ENCODE peak calls at places on chromosome 12, in ten cellular contexts. T is mammary epithelial cell, H is PC-9, J is neural progenitor cell, B is H1, Y is fibroblast of lung, E is astrocyte, A is GM23248, I is HCT116, N is PC-3. W is an unnamed sample. For H3K4me1, the result is how much of the 10 kb centered on the place peaks cover.

GRCh38 chr12:42756841-42757661 is 167.5 kb upstream of the PRICKLE1 start:
- DNase-seq in T (peak), H (peak), J (peak), B (peak), Y (peak), E (peak), A (peak), I (peak), N (peak), W (peak)

GRCh38 chr12:94242871-94243270 is 94.5 kb downstream of the PLXNC1 start:
- DNase-seq in T (no peak), H (no peak), J (no peak), B (no peak), Y (no peak), E (no peak), A (no peak), I (no peak), N (no peak), W (no peak)

GRCh38 chr12:31715283-31715825 is 13.5 kb downstream of the AMN1 start:
- DNase-seq in T (no peak), H (no peak), J (no peak), B (no peak), Y (peak), E (peak), A (no peak), I (no peak), N (no peak), W (no peak)

GRCh38 chr12:68374315-68374982 is 42.3 kb upstream of the MDM1 start:
- DNase-seq in T (peak), H (peak), J (no peak), B (no peak), Y (no peak), E (no peak), A (no peak), I (no peak), N (peak), W (no peak)

GRCh38 chr12:3732901-3733300 is 20.0 kb downstream of the CRACR2A start:
- DNase-seq in T (no peak), H (no peak), J (no peak), B (no peak), Y (no peak), E (no peak), A (no peak), I (no peak), N (peak), W (no peak)

GRCh38 chr12:95648990-95649791 is 97.9 kb upstream of the USP44 start:
- DNase-seq in T (peak), H (peak), J (no peak), B (no peak), Y (peak), E (peak), A (peak), I (peak), N (peak), W (peak)

GRCh38 chr12:124567035-124567672 is at the start of gene NCOR2:
- DNase-seq in T (no peak), H (no peak), J (peak), B (no peak), Y (no peak), E (no peak), A (peak), I (no peak), N (peak), W (no peak)

GRCh38 chr12:89875225-89875624 is 166.6 kb upstream of the ATP2B1 start:
- DNase-seq in T (no peak), H (no peak), J (no peak), B (no peak), Y (peak), E (peak), A (no peak), I (no peak), N (no peak), W (no peak)

GRCh38 chr12:119369907-119370546 is 35.5 kb downstream of the CCDC60 start:
- DNase-seq in T (peak), H (no peak), J (no peak), B (no peak), Y (no peak), E (no peak), A (no peak), I (no peak), N (no peak), W (no peak)

GRCh38 chr12:25835385-25835784 is 123.1 kb upstream of the RASSF8 start:
- DNase-seq in T (no peak), H (no peak), J (no peak), B (no peak), Y (no peak), E (peak), A (no peak), I (no peak), N (no peak), W (no peak)

GRCh38 chr12:123931686-123932321 is 40.8 kb downstream of the CCDC92 start:
- DNase-seq in T (no peak), H (no peak), J (no peak), B (no peak), Y (no peak), E (no peak), A (no peak), I (no peak), N (no peak), W (no peak)

GRCh38 chr12:75908961-75909699 is 122.4 kb downstream of the PHLDA1 start:
- DNase-seq in T (no peak), H (no peak), J (no peak), B (no peak), Y (peak), E (peak), A (peak), I (no peak), N (peak), W (no peak)

DNA sequence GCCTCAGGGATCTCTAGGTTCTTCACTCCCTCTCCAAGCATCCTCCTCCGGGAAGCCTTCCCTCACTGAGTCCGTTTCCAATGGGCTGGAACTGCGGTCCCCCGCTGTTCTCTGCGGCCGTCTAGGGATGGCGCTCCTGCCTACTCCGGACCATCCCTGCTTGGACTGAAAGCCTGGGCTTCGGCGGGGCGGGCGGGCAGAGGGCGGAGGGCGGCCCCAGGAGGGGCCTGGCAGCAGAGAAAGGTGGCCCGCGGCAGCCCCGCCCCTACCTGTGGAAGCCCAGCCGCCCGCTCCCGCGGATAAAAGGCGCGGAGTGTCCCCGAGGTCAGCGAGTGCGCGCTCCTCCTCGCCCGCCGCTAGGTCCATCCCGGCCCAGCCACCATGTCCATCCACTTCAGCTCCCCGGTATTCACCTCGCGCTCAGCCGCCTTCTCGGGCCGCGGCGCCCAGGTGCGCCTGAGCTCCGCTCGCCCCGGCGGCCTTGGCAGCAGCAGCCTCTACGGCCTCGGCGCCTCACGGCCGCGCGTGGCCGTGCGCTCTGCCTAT is at the start of gene KRT7:
- DNase-seq in T (peak), H (peak), J (peak), B (no peak), Y (no peak), E (no peak), A (no peak), I (no peak), N (peak), W (no peak)
- TF ChIP-seq EZH2 in T (no peak), H (no peak), J (peak), B (peak), Y (no peak), E (no peak), A (no peak), I (no peak), N (no peak), W (no peak)

DNA sequence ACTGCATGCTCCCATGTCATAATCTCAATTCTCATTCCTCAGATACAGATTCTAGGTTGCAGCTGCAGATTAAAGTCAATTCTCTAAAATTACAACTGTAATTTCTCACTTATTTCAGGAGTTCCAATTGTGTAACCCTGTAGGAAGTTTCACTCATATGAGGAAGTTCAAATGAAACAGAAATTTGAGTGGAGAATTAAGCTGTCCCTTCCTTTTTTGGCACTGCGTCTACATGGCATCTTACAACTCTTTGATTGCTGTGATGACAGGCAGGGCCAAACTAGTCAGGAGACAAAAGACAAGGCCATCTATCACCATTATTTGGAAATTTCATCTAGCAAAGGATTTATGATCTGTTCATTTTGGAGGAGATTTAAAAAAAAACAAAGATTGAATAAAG is 13.3 kb upstream of the GRIP1 start:
- DNase-seq in T (no peak), H (no peak), J (no peak), B (no peak), Y (no peak), E (no peak), A (no peak), I (no peak), N (no peak), W (no peak)
- H3K4me1 ChIP-seq in T (under half), H (under half), J (under half), B (under half), Y (under half), E (under half), A (under half), I (under half), N (under half), W (under half)

DNA sequence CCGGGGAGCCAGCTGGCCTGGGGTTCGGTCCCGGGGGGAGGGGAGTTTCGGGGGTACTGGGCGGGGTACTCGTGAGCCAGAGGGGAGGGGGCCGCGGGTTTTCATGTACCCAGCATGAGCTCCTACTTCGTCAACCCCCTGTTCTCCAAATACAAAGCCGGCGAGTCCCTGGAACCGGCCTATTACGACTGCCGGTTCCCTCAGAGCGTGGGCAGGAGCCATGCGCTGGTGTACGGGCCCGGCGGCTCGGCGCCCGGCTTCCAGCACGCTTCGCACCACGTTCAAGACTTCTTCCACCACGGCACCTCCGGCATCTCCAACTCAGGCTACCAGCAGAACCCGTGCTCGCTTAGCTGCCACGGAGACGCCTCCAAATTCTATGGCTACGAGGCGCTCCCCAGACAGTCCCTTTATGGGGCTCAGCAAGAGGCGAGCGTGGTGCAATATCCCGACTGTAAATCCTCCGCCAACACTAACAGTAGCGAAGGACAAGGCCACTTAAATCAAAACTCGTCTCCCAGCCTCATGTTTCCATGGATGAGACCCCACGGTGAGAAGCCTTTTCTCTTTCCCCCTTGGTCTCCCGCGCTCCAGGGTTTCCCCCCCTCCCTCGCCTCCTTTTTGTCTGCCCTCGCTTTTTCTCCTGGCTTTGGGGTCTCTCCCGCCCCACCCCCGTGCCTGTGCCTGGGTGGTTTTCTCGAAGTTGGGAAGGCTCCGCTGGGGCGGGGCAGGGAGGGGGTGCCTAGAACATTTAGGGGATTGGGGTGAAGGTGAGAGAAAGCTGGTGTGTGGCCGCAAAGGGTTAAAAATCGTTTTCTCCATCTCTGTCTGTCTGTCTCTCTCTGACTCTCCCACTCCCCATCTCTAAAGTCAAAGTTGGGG is 627 bp downstream of the HOXC8 start:
- DNase-seq in T (peak), H (no peak), J (no peak), B (no peak), Y (no peak), E (no peak), A (peak), I (no peak), N (peak), W (no peak)
- TF ChIP-seq EZH2 in T (no peak), H (no peak), J (peak), B (peak), Y (peak), E (peak), A (no peak), I (no peak), N (no peak), W (no peak)

GRCh38 chr12:49104822-49105221 is 5.8 kb downstream of the LMBR1L start:
- DNase-seq in T (no peak), H (no peak), J (no peak), B (no peak), Y (no peak), E (no peak), A (no peak), I (no peak), N (no peak), W (no peak)

GRCh38 chr12:49110191-49111155 is at the start of gene LMBR1L:
- DNase-seq in T (peak), H (peak), J (peak), B (peak), Y (peak), E (peak), A (peak), I (peak), N (peak), W (peak)

GRCh38 chr12:49108958-49109404 is 1.7 kb downstream of the LMBR1L start:
- DNase-seq in T (no peak), H (no peak), J (no peak), B (no peak), Y (peak), E (no peak), A (peak), I (no peak), N (no peak), W (no peak)

GRCh38 chr12:49109631-49110172 is 945 bp downstream of the LMBR1L start:
- DNase-seq in T (no peak), H (no peak), J (no peak), B (no peak), Y (no peak), E (no peak), A (no peak), I (no peak), N (no peak), W (no peak)

DNA sequence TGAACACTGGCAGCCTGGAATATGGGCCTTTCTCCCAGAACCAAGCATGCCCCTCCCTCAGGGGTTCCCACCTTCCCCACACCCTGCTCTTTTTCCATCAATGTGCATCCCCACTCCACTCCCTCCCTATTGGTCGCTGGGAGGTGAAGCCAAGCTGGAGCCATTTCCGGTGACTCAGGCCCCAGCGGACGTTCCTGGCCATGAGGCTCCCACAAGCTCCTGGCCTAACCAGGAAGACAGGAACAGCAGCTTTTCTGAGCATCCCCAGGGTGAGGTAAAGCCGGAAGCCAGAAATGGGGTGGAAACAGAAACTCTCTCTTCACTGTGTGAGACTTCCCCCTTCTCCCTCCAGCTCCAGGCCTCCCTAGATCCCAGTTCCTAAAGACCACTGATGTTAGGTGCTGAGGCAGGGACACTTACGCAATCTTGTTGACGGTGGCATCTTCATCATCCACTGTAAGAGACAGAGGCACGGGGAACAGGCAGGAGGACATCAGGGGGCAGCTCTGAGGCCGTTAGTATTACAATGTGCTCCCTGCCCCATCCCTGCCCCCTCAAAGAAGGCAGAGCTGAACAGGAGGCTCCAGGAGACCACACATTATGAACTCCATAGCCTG is 5.0 kb downstream of the LMBR1L start:
- DNase-seq in T (no peak), H (peak), J (no peak), B (no peak), Y (no peak), E (no peak), A (peak), I (no peak), N (peak), W (no peak)
- H3K4me1 ChIP-seq in T (under half), H (under half), J (under half), B (under half), Y (under half), E (under half), A (under half), I (under half), N (under half), W (under half)

GRCh38 chr12:34304001-34304400 is 281.7 kb downstream of the ALG10 start:
- DNase-seq in T (no peak), H (no peak), J (no peak), B (no peak), Y (no peak), E (no peak), A (no peak), I (no peak), N (no peak), W (no peak)

GRCh38 chr12:34306133-34306830 is 284.0 kb downstream of the ALG10 start:
- DNase-seq in T (no peak), H (no peak), J (no peak), B (no peak), Y (no peak), E (no peak), A (no peak), I (no peak), N (no peak), W (no peak)

GRCh38 chr12:34303091-34303870 is 281.0 kb downstream of the ALG10 start:
- DNase-seq in T (no peak), H (no peak), J (no peak), B (no peak), Y (no peak), E (no peak), A (no peak), I (no peak), N (no peak), W (no peak)

GRCh38 chr12:34304546-34304945 is 282.2 kb downstream of the ALG10 start:
- DNase-seq in T (no peak), H (no peak), J (no peak), B (no peak), Y (no peak), E (no peak), A (no peak), I (no peak), N (no peak), W (no peak)

GRCh38 chr12:34305176-34305575 is 282.9 kb downstream of the ALG10 start:
- DNase-seq in T (no peak), H (no peak), J (no peak), B (no peak), Y (no peak), E (no peak), A (no peak), I (no peak), N (no peak), W (no peak)
- TF ChIP-seq EZH2 in T (no peak), H (no peak), J (no peak), B (no peak), Y (no peak), E (no peak), A (no peak), I (no peak), N (no peak), W (no peak)

W was measured in keratinocyte.